ENCODE peak calls at places on chromosomes 3 and 15, in six cellular contexts. One of them, this sample, is unnamed.

GRCh38 chr3:30631237-30631961 is 25.0 kb downstream of the TGFBR2 start:
- DNase-seq in left lung: no peak
- DNase-seq in fibroblast of pulmonary artery: peak
- DNase-seq in astrocyte of the cerebellum: no peak
- DNase-seq in OCI-LY7: peak
- DNase-seq in neural crest cell: no peak
- DNase-seq in this sample: peak

GRCh38 chr3:149299938-149300791 is 33.3 kb downstream of the TM4SF18 start:
- DNase-seq in left lung: peak
- DNase-seq in fibroblast of pulmonary artery: peak
- DNase-seq in OCI-LY7: no peak
- DNase-seq in astrocyte of the cerebellum: peak
- DNase-seq in neural crest cell: no peak
- DNase-seq in this sample: no peak

GRCh38 chr3:72776-73175 is 123.8 kb upstream of the CHL1 start:
- DNase-seq in fibroblast of pulmonary artery: peak
- DNase-seq in OCI-LY7: no peak
- DNase-seq in astrocyte of the cerebellum: peak
- DNase-seq in left lung: no peak
- DNase-seq in neural crest cell: no peak
- DNase-seq in this sample: no peak

GRCh38 chr15:67006089-67007065 is 59.0 kb upstream of the SMAD3 start:
- DNase-seq in OCI-LY7: no peak
- DNase-seq in fibroblast of pulmonary artery: peak
- DNase-seq in neural crest cell: no peak
- DNase-seq in astrocyte of the cerebellum: no peak
- DNase-seq in left lung: no peak
- DNase-seq in this sample: no peak

GRCh38 chr15:62567501-62567900 is 402.4 kb upstream of the C2CD4B start:
- DNase-seq in astrocyte of the cerebellum: no peak
- DNase-seq in fibroblast of pulmonary artery: no peak
- DNase-seq in left lung: no peak
- DNase-seq in neural crest cell: no peak
- DNase-seq in OCI-LY7: no peak
- DNase-seq in this sample: no peak

GRCh38 chr15:73295630-73296286 is 73.0 kb downstream of the HCN4 start:
- DNase-seq in neural crest cell: no peak
- DNase-seq in left lung: no peak
- DNase-seq in fibroblast of pulmonary artery: peak
- DNase-seq in OCI-LY7: no peak
- DNase-seq in astrocyte of the cerebellum: no peak
- DNase-seq in this sample: no peak

GRCh38 chr15:59794229-59794886 is 105.2 kb upstream of the BNIP2 start:
- DNase-seq in astrocyte of the cerebellum: no peak
- DNase-seq in left lung: no peak
- DNase-seq in fibroblast of pulmonary artery: no peak
- DNase-seq in OCI-LY7: no peak
- DNase-seq in neural crest cell: no peak
- DNase-seq in this sample: no peak

GRCh38 chr3:129605593-129606521 is 619 bp downstream of the PLXND1 start:
- DNase-seq in astrocyte of the cerebellum: no peak
- DNase-seq in left lung: peak
- DNase-seq in fibroblast of pulmonary artery: peak
- DNase-seq in neural crest cell: no peak
- DNase-seq in OCI-LY7: peak
- DNase-seq in this sample: peak

GRCh38 chr15:63107895-63108546 is 13.6 kb upstream of the LACTB start:
- DNase-seq in neural crest cell: no peak
- DNase-seq in fibroblast of pulmonary artery: peak
- DNase-seq in astrocyte of the cerebellum: peak
- DNase-seq in left lung: peak
- DNase-seq in OCI-LY7: no peak
- DNase-seq in this sample: no peak

GRCh38 chr3:3683261-3683660 is 116.0 kb upstream of the LRRN1 start:
- DNase-seq in fibroblast of pulmonary artery: no peak
- DNase-seq in neural crest cell: no peak
- DNase-seq in left lung: no peak
- DNase-seq in astrocyte of the cerebellum: peak
- DNase-seq in OCI-LY7: no peak
- DNase-seq in this sample: no peak

GRCh38 chr3:119810018-119810435 is 28.1 kb downstream of the NR1I2 start:
- DNase-seq in left lung: peak
- DNase-seq in astrocyte of the cerebellum: no peak
- DNase-seq in OCI-LY7: no peak
- DNase-seq in neural crest cell: no peak
- DNase-seq in fibroblast of pulmonary artery: peak
- DNase-seq in this sample: peak

GRCh38 chr3:189488241-189488767 is 142.9 kb upstream of the TP63 start:
- DNase-seq in OCI-LY7: no peak
- DNase-seq in astrocyte of the cerebellum: peak
- DNase-seq in fibroblast of pulmonary artery: peak
- DNase-seq in neural crest cell: no peak
- DNase-seq in left lung: no peak
- DNase-seq in this sample: no peak

GRCh38 chr3:83453010-83453409 is 1505.8 kb upstream of the CADM2 start:
- DNase-seq in neural crest cell: no peak
- DNase-seq in astrocyte of the cerebellum: no peak
- DNase-seq in left lung: no peak
- DNase-seq in OCI-LY7: no peak
- DNase-seq in fibroblast of pulmonary artery: no peak
- DNase-seq in this sample: no peak

GRCh38 chr3:152196782-152197181 is 71.9 kb upstream of the MBNL1 start:
- DNase-seq in fibroblast of pulmonary artery: no peak
- DNase-seq in left lung: no peak
- DNase-seq in OCI-LY7: peak
- DNase-seq in astrocyte of the cerebellum: no peak
- DNase-seq in neural crest cell: no peak
- DNase-seq in this sample: no peak

GRCh38 chr3:197298858-197299854 is 744 bp upstream of the DLG1 start:
- DNase-seq in astrocyte of the cerebellum: no peak
- DNase-seq in neural crest cell: peak
- DNase-seq in fibroblast of pulmonary artery: no peak
- DNase-seq in OCI-LY7: peak
- DNase-seq in left lung: peak
- DNase-seq in this sample: no peak

GRCh38 chr3:123341871-123342630 is 106.8 kb downstream of the ADCY5 start:
- DNase-seq in fibroblast of pulmonary artery: no peak
- DNase-seq in left lung: peak
- DNase-seq in astrocyte of the cerebellum: no peak
- DNase-seq in OCI-LY7: no peak
- DNase-seq in neural crest cell: no peak
- DNase-seq in this sample: no peak

DNA sequence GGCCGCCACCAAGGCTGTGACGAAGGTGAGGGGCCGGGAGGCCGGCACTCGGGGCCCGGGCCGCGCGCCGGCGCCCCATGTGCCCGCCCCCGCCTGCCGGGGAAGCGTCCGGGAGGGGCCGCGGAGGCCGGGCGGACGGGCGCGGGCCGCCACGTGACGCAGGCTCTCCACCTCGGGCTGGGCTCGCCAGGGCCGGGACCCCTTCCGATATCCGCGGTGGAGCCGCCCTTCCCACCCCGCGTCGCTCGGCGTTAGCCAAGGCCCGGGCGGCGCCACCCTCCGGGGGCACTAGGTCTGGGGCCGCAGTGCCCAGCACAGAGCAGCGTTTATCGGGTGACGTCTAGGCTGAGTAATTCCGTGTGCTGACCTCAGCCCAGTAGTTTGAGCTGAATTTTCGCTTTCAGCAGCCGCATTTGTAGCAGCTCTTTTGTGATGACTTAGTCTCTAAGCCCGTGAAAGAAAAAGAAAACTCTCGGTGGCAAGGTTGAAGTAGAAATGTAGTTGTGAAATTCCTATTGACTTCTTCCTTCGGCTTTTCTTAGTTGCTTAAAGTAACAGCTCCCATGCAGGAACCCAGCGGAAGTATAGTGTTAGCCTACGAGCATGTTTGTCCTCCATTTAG is 885 bp downstream of the CDV3 start:
- DNase-seq in left lung: peak
- DNase-seq in neural crest cell: peak
- DNase-seq in fibroblast of pulmonary artery: peak
- DNase-seq in astrocyte of the cerebellum: no peak
- DNase-seq in OCI-LY7: peak
- DNase-seq in this sample: peak
- TF ChIP-seq CTCF in left lung: no peak
- TF ChIP-seq CTCF in neural crest cell: peak
- TF ChIP-seq CTCF in fibroblast of pulmonary artery: peak
- TF ChIP-seq CTCF in astrocyte of the cerebellum: no peak
- TF ChIP-seq CTCF in OCI-LY7: peak
- TF ChIP-seq CTCF in this sample: no peak

GRCh38 chr3:63661242-63661641 is 8.8 kb downstream of the SNTN start:
- DNase-seq in OCI-LY7: peak
- DNase-seq in fibroblast of pulmonary artery: peak
- DNase-seq in neural crest cell: no peak
- DNase-seq in left lung: no peak
- DNase-seq in astrocyte of the cerebellum: no peak
- DNase-seq in this sample: no peak
- TF ChIP-seq CTCF in OCI-LY7: peak
- TF ChIP-seq CTCF in fibroblast of pulmonary artery: peak
- TF ChIP-seq CTCF in neural crest cell: peak
- TF ChIP-seq CTCF in left lung: no peak
- TF ChIP-seq CTCF in astrocyte of the cerebellum: no peak
- TF ChIP-seq CTCF in this sample: no peak

DNA sequence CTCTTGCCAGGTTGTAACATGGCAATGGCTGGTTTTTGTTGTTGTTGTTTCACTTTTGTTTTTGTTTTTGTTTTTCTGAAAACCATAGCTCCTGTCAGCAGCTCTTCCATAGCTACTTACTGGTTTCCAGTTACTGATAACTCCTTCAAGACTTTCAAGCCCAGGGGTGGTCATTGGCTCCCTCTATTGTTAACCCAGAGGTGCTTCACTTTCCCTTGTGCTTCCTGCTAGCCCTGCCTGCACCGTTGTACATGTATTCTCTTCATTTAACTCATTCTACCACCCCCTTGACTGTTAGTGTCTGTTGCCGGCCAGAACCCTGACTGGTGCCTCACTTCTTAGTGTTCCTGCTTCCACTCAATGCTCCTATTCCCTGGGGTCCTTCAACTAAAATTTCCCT is 4.2 kb upstream of the TRAT1 start:
- DNase-seq in OCI-LY7: peak
- DNase-seq in astrocyte of the cerebellum: no peak
- DNase-seq in left lung: no peak
- DNase-seq in neural crest cell: no peak
- DNase-seq in fibroblast of pulmonary artery: peak
- DNase-seq in this sample: peak
- TF ChIP-seq CTCF in OCI-LY7: peak
- TF ChIP-seq CTCF in astrocyte of the cerebellum: peak
- TF ChIP-seq CTCF in left lung: no peak
- TF ChIP-seq CTCF in neural crest cell: no peak
- TF ChIP-seq CTCF in fibroblast of pulmonary artery: peak
- TF ChIP-seq CTCF in this sample: peak

GRCh38 chr3:49157289-49157688 is 8.8 kb downstream of the CCDC71 start:
- DNase-seq in fibroblast of pulmonary artery: no peak
- DNase-seq in left lung: no peak
- DNase-seq in astrocyte of the cerebellum: no peak
- DNase-seq in neural crest cell: no peak
- DNase-seq in OCI-LY7: no peak
- DNase-seq in this sample: no peak

GRCh38 chr3:49158792-49159191 is 7.3 kb downstream of the CCDC71 start:
- DNase-seq in OCI-LY7: no peak
- DNase-seq in astrocyte of the cerebellum: no peak
- DNase-seq in left lung: no peak
- DNase-seq in neural crest cell: no peak
- DNase-seq in fibroblast of pulmonary artery: no peak
- DNase-seq in this sample: no peak

GRCh38 chr3:49161808-49162530 is 4.2 kb downstream of the CCDC71 start:
- DNase-seq in left lung: no peak
- DNase-seq in neural crest cell: no peak
- DNase-seq in fibroblast of pulmonary artery: no peak
- DNase-seq in astrocyte of the cerebellum: no peak
- DNase-seq in OCI-LY7: no peak
- DNase-seq in this sample: no peak

GRCh38 chr3:49161197-49161596 is 4.9 kb downstream of the CCDC71 start:
- DNase-seq in neural crest cell: no peak
- DNase-seq in OCI-LY7: no peak
- DNase-seq in left lung: no peak
- DNase-seq in fibroblast of pulmonary artery: no peak
- DNase-seq in astrocyte of the cerebellum: no peak
- DNase-seq in this sample: no peak

DNA sequence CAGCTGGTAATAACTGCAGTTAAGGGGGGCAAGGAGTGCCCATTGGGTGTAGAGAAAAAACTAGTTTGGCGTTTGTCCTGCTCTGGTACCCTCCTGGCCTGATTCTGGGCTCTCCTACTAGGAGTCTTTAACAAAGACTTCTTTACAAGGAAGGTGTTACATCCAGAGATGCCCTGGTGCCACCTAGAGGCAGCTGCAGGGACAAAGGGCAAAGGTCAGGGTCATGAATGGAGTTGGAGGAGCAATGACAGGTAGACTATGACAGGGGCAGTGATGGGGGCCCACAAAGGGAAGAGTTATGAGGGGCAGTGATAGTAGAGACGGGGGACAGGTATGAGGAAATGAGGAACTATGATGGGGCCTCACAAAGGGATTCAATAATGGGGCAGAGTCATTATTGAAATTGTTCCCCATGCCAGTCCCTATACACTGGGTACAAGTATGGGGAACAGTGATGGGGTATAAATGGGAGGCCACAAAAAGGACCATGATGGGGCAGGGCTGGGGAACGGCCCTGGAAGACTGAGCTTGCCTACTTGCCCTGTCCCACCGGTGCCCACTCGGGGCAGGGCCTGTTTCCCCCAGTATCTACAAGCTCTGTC is 7.9 kb downstream of the CCDC71 start:
- DNase-seq in fibroblast of pulmonary artery: no peak
- DNase-seq in OCI-LY7: peak
- DNase-seq in astrocyte of the cerebellum: no peak
- DNase-seq in left lung: no peak
- DNase-seq in neural crest cell: peak
- DNase-seq in this sample: peak
- TF ChIP-seq CTCF in fibroblast of pulmonary artery: peak
- TF ChIP-seq CTCF in OCI-LY7: peak
- TF ChIP-seq CTCF in astrocyte of the cerebellum: no peak
- TF ChIP-seq CTCF in left lung: peak
- TF ChIP-seq CTCF in neural crest cell: peak
- TF ChIP-seq CTCF in this sample: peak

DNA sequence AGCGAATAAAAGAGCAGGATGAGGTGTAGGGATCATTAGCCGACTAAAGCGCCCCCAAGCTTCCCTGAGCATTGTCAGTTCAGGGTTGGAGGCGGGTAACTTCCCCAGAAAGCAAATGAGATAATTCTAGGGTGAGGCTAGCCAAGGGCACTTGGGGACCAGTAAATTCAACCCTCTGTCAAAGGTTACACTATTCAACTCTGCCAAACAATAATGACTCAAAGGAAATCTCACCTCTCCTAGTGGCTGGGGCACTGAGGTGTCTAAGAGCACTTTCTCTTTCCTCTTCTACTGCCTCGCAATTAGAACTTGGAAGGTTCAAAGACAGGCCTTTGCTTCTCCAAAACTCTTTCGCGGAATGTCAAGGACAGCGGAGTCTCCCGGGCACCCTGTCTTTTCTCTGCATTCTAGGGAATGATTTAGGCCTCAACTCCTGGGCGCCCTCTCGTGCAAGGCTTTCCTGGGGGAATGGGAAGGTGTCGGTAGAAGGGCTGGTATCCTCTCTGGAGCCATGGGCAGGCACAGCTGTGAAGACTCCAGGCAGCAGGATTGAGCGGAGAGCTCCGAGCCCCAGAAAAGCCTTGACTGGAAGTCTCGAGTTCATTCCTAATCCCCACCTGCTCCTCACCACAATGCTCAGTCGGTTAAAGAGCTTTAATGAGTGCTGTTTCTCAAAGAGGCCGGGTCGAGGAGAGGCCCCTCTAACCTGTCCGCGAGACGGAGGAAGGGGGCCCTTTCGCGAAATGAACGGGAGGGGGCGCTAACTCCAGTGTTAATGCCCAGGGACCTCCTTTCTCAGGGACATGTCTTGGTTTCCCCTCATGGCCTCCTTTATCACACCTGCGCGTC is 21.9 kb downstream of the ZIC4 start:
- DNase-seq in neural crest cell: no peak
- DNase-seq in left lung: no peak
- DNase-seq in fibroblast of pulmonary artery: no peak
- DNase-seq in OCI-LY7: no peak
- DNase-seq in astrocyte of the cerebellum: no peak
- DNase-seq in this sample: no peak
- TF ChIP-seq CTCF in neural crest cell: peak
- TF ChIP-seq CTCF in left lung: no peak
- TF ChIP-seq CTCF in fibroblast of pulmonary artery: no peak
- TF ChIP-seq CTCF in OCI-LY7: no peak
- TF ChIP-seq CTCF in astrocyte of the cerebellum: no peak
- TF ChIP-seq CTCF in this sample: no peak